ENCODE peak calls at places on chromosomes 2 and 18, in seven cellular contexts. B is IMR-90, J is SK-N-SH, P is fibroblast of lung, I is HCT116, O is GM23248, V is astrocyte. D is an unnamed sample.

GRCh38 chr2:183091954-183092345 is 13.4 kb downstream of the DUSP19 start:
- DNase-seq in J (no peak), V (no peak), O (no peak), B (no peak), I (no peak), P (no peak), D (no peak)

GRCh38 chr2:237057893-237058300 is 27.8 kb upstream of the COPS8 start:
- DNase-seq in V (no peak), O (no peak), P (no peak), J (no peak), B (no peak), I (no peak), D (peak)

GRCh38 chr2:77391119-77391518 is 131.1 kb downstream of the LRRTM4 start:
- DNase-seq in J (no peak), O (no peak), B (no peak), V (no peak), I (no peak), P (no peak), D (no peak)

GRCh38 chr2:116716444-116716843 is 1098.0 kb upstream of the DDX18 start:
- DNase-seq in J (no peak), P (no peak), V (no peak), O (no peak), I (no peak), B (no peak), D (no peak)

GRCh38 chr2:80053522-80054338 is 250.8 kb downstream of the LRRTM1 start:
- DNase-seq in P (no peak), O (peak), B (peak), V (no peak), J (no peak), I (no peak), D (no peak)

GRCh38 chr2:127604986-127605385 is 41.0 kb upstream of the GPR17 start:
- DNase-seq in J (no peak), P (no peak), B (no peak), V (no peak), I (no peak), O (no peak), D (no peak)

GRCh38 chr2:120863661-120864320 is 128.1 kb downstream of the GLI2 start:
- DNase-seq in P (peak), O (peak), B (peak), J (no peak), V (peak), I (peak), D (no peak)

GRCh38 chr2:675051-675450 is 2.2 kb downstream of the TMEM18 start:
- DNase-seq in J (no peak), V (no peak), O (no peak), B (no peak), I (no peak), P (no peak), D (peak)

GRCh38 chr2:68837164-68837860 is 33.9 kb downstream of the BMP10 start:
- DNase-seq in V (no peak), I (peak), J (no peak), B (peak), P (peak), O (peak), D (peak)

GRCh38 chr2:236823976-236824375 is 254.4 kb downstream of the ACKR3 start:
- DNase-seq in J (no peak), P (no peak), B (no peak), O (no peak), V (no peak), I (no peak), D (no peak)

GRCh38 chr18:21740474-21740723 is 193 bp upstream of the MIB1 start:
- DNase-seq in V (peak), I (no peak), O (peak), P (peak), B (peak), J (no peak), D (peak)

GRCh38 chr2:84881581-84882414 is 914 bp upstream of the TRABD2A start:
- DNase-seq in I (peak), P (peak), V (peak), B (peak), J (peak), O (peak), D (peak)

GRCh38 chr2:43292851-43293743 is 66.7 kb upstream of the ZFP36L2 start:
- DNase-seq in J (no peak), V (no peak), I (no peak), O (no peak), B (no peak), P (no peak), D (no peak)
- H2AFZ ChIP-seq in J (no peak), V (no peak), I (no peak), O (no peak), B (no peak), P (no peak), D (no peak)

DNA sequence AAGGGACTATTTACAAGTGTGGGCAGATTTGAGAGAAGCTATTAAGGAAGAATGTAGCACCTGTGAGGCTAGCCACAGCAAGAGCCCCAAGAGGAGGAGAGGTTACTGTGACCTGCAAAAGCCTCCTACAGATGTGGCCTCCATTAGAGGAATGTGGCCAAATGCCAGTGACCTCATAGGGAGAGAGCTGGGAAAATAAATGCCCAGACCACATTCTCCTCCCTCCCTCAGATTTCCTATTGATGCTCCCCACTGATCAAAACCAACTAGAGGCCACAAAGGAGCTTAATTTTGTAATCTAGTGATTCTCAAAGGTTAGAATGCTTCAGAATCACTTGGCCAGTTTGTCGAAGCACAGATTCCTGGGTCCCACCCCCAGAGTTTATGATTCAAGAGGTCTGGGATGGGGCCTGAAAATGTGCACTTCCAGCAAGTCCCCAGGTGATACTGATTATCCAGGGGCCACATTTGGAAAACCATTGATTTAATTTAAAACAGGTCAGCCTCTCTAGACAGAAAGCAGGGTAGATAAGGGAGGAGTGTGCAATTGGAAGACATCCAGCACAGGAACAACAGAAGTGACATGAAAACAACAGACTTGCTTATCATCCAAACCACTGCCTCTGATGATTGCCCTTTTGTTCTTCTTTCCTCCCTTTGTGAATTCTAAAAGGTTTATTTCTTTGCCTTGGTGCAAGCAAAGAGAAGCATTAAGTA is 61.2 kb upstream of the RBBP8 start:
- DNase-seq in P (peak), B (peak), I (no peak), O (peak), J (peak), V (peak), D (no peak)
- H2AFZ ChIP-seq in P (no peak), B (no peak), I (no peak), O (no peak), J (no peak), V (no peak), D (no peak)

DNA sequence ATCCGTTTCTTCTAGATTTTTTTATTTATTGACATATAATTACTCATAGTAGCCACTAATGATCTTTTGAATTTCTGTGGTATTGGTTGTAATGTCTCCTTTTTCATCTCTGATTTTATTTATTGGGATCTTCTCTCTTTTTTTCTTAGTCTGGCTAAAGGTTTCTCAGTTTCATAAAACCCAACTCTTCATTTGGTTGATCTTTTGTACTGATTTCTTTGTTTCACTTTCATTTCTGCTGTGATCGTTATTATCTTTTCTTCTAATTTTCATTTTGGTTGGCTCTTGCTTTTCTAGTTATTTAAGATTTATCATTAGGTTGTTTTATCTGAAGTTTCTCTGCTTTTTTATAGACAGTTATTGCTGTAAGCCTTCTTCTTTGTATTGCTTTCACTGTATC is 463.6 kb upstream of the CRIM1 start:
- DNase-seq in J (no peak), B (no peak), I (no peak), P (no peak), V (no peak), O (no peak), D (no peak)
- H2AFZ ChIP-seq in J (peak), B (no peak), I (no peak), P (no peak), V (no peak), O (no peak), D (no peak)

GRCh38 chr2:241356871-241357260 is 781 bp downstream of the FARP2 start:
- DNase-seq in O (peak), V (no peak), B (no peak), J (no peak), I (no peak), P (no peak), D (peak)

GRCh38 chr2:241357531-241357930 is 1.4 kb downstream of the FARP2 start:
- DNase-seq in I (no peak), O (no peak), V (no peak), J (no peak), P (no peak), B (no peak), D (peak)

GRCh38 chr2:241354668-241355658 is 1.1 kb upstream of the FARP2 start:
- DNase-seq in I (peak), P (peak), B (peak), J (peak), V (peak), O (peak), D (peak)

GRCh38 chr2:241358470-241358869 is 2.4 kb downstream of the FARP2 start:
- DNase-seq in V (peak), O (no peak), J (no peak), B (no peak), I (no peak), P (no peak), D (peak)

DNA sequence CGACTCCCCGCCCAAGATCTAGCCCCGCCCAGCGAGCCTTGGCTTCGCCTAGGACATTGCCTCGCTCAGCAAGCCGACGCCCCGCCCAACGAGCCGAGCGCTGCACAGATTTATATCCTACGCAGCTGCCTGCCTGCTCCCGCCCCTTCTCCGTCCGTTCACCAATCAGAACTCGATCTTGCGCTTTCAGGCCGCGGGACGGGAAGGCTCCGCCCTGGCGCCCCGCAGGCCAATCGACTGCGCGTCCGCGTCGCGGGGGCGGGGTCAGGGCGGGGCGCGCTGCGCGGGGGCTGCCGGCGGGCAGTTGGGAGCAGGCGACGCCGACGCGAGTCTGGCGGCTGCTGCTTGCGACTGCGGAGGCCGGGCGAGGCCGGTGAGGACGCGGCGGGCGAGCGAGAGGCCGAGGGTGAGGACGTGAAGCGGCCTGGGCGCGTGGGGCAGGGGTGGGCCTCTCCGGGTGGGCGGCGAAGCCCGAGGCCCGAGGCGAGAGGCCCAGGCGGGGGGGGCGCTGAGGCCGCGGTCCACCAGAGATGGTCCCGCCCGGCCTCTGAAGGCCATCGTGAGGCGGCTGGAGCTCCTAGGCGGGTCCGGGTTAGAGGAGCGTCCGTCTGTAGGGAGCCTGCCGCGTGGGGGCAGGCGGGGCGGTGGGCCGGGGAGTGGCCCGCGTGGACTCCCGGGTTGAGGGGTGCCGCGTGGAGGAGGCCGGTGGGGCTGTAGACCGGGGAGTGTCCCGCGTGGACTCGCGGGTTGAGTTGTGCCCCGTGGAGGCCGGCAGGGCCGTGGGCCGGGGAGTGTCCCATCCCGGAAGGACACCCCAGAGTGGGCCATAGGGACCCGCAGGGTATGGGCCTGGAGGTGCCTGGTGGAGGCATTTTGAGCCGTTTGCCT is at the start of gene FARP2:
- DNase-seq in O (peak), B (peak), P (peak), V (peak), I (peak), J (peak), D (peak)
- H2AFZ ChIP-seq in O (peak), B (peak), P (no peak), V (peak), I (no peak), J (peak), D (no peak)

GRCh38 chr2:21043744-21044532 is at the start of gene APOB:
- DNase-seq in J (peak), B (no peak), V (no peak), O (peak), P (no peak), I (no peak), D (no peak)
- H2AFZ ChIP-seq in J (no peak), B (peak), V (no peak), O (no peak), P (no peak), I (peak), D (no peak)

GRCh38 chr18:58584219-58585127 is 44.4 kb downstream of the ALPK2 start:
- DNase-seq in O (peak), P (peak), B (peak), V (peak), I (no peak), J (no peak), D (no peak)
- H2AFZ ChIP-seq in O (peak), P (peak), B (peak), V (no peak), I (peak), J (peak), D (no peak)

DNA sequence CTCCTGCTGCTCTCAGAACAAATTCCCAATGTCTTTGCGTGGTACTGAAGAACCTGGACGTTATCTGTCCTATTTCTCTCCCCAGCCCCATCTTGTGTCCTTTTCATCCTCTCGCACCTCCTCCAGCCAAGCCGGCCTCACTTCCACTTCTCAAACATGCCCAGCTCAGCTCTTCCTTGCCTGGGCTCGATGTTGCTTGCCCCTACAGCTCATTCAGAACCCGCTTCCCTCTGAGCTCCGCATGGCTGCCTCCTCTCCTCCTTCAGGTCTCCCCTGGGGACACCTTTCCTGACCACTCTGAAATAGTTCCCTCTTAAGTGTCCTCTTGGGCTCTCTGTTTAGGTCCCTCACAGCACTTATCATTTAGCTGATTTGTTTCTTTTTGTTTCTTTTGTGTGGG is 6.7 kb upstream of the SMARCAL1 start:
- DNase-seq in O (no peak), P (no peak), I (no peak), B (no peak), J (no peak), V (no peak), D (no peak)
- H2AFZ ChIP-seq in O (no peak), P (no peak), I (no peak), B (peak), J (no peak), V (no peak), D (no peak)

D was measured in OCI-LY7.